ENCODE peak calls at places on chromosomes 7 and 10, in six cellular contexts. One of them, this sample, is unnamed.
A peak's percentile ranks its signal among the peaks of the same experiment; 100 is the strongest.

GRCh38 chr10:18005781-18006456 is 54.2 kb downstream of the SLC39A12 start:
- DNase-seq in thyroid gland: peak; percentile 29
- DNase-seq in A549: no peak
- DNase-seq in prostate gland: no peak
- DNase-seq in IMR-90: peak; percentile 88
- DNase-seq in H54: no peak
- DNase-seq in this sample: no peak

GRCh38 chr10:46055771-46056170 is 9.7 kb upstream of the MSMB start:
- DNase-seq in thyroid gland: no peak
- DNase-seq in A549: no peak
- DNase-seq in prostate gland: no peak
- DNase-seq in IMR-90: no peak
- DNase-seq in H54: no peak
- DNase-seq in this sample: no peak

GRCh38 chr7:25835191-25835590 is 316.8 kb upstream of the NFE2L3 start:
- DNase-seq in thyroid gland: no peak
- DNase-seq in A549: no peak
- DNase-seq in prostate gland: no peak
- DNase-seq in IMR-90: peak; percentile 64
- DNase-seq in H54: no peak
- DNase-seq in this sample: no peak

GRCh38 chr7:98210513-98211220 is 572 bp upstream of the BHLHA15 start:
- DNase-seq in thyroid gland: no peak
- DNase-seq in A549: no peak
- DNase-seq in prostate gland: no peak
- DNase-seq in IMR-90: no peak
- DNase-seq in H54: no peak
- DNase-seq in this sample: peak; percentile 60

GRCh38 chr10:69439813-69440506 is 11.3 kb upstream of the TSPAN15 start:
- DNase-seq in thyroid gland: peak; percentile 33
- DNase-seq in A549: peak; percentile 59
- DNase-seq in prostate gland: peak; percentile 30
- DNase-seq in IMR-90: no peak
- DNase-seq in H54: no peak
- DNase-seq in this sample: peak; percentile 44

GRCh38 chr7:630111-630511 is 96.4 kb upstream of the DNAAF5 start:
- DNase-seq in thyroid gland: peak; percentile 18
- DNase-seq in A549: no peak
- DNase-seq in prostate gland: no peak
- DNase-seq in IMR-90: no peak
- DNase-seq in H54: no peak
- DNase-seq in this sample: no peak

GRCh38 chr7:135768064-135768463 is 19.5 kb upstream of the FAM180A start:
- DNase-seq in thyroid gland: no peak
- DNase-seq in A549: no peak
- DNase-seq in prostate gland: no peak
- DNase-seq in IMR-90: no peak
- DNase-seq in H54: no peak
- DNase-seq in this sample: no peak

GRCh38 chr10:26890956-26891355 is 30.2 kb upstream of the ABI1 start:
- DNase-seq in thyroid gland: peak; percentile 49
- DNase-seq in A549: peak; percentile 78
- DNase-seq in prostate gland: peak; percentile 44
- DNase-seq in IMR-90: peak; percentile 66
- DNase-seq in H54: no peak
- DNase-seq in this sample: peak; percentile 23

GRCh38 chr10:133526957-133527588 is at the start of gene CYP2E1:
- DNase-seq in thyroid gland: no peak
- DNase-seq in A549: no peak
- DNase-seq in prostate gland: no peak
- DNase-seq in IMR-90: no peak
- DNase-seq in H54: no peak
- DNase-seq in this sample: no peak

GRCh38 chr7:43535031-43535451 is 47.9 kb upstream of the STK17A start:
- DNase-seq in thyroid gland: no peak
- DNase-seq in A549: no peak
- DNase-seq in prostate gland: no peak
- DNase-seq in IMR-90: no peak
- DNase-seq in H54: no peak
- DNase-seq in this sample: no peak

GRCh38 chr10:33783078-33783477 is 448.6 kb upstream of the NRP1 start:
- DNase-seq in thyroid gland: no peak
- DNase-seq in A549: peak; percentile 22
- DNase-seq in prostate gland: no peak
- DNase-seq in IMR-90: no peak
- DNase-seq in H54: no peak
- DNase-seq in this sample: no peak

GRCh38 chr10:64091889-64092288 is 570.7 kb downstream of the REEP3 start:
- DNase-seq in thyroid gland: no peak
- DNase-seq in A549: peak; percentile 3
- DNase-seq in prostate gland: no peak
- DNase-seq in IMR-90: no peak
- DNase-seq in H54: no peak
- DNase-seq in this sample: no peak

GRCh38 chr10:60336901-60337630 is 52.6 kb downstream of the ANK3 start:
- DNase-seq in thyroid gland: no peak
- DNase-seq in A549: no peak
- DNase-seq in prostate gland: no peak
- DNase-seq in IMR-90: no peak
- DNase-seq in H54: no peak
- DNase-seq in this sample: no peak

GRCh38 chr7:8365499-8366110 is 67.8 kb upstream of the NXPH1 start:
- DNase-seq in thyroid gland: no peak
- DNase-seq in A549: peak; percentile 53
- DNase-seq in prostate gland: no peak
- DNase-seq in IMR-90: no peak
- DNase-seq in H54: no peak
- DNase-seq in this sample: no peak

GRCh38 chr7:36391436-36392198 is 2.0 kb downstream of the ANLN start:
- DNase-seq in thyroid gland: no peak
- DNase-seq in A549: peak; percentile 36
- DNase-seq in prostate gland: no peak
- DNase-seq in IMR-90: peak; percentile 24
- DNase-seq in H54: peak; percentile 28
- DNase-seq in this sample: no peak

GRCh38 chr10:59817806-59818205 is 64.6 kb upstream of the MRLN start:
- DNase-seq in thyroid gland: no peak
- DNase-seq in A549: no peak
- DNase-seq in prostate gland: no peak
- DNase-seq in IMR-90: no peak
- DNase-seq in H54: no peak
- DNase-seq in this sample: peak; percentile 22

GRCh38 chr7:134293029-134293740 is 23.5 kb downstream of the SLC35B4 start:
- DNase-seq in thyroid gland: no peak
- DNase-seq in A549: no peak
- DNase-seq in prostate gland: no peak
- DNase-seq in IMR-90: no peak
- DNase-seq in H54: no peak
- DNase-seq in this sample: peak; percentile 57

GRCh38 chr7:83267141-83267631 is 104.5 kb upstream of the PCLO start:
- DNase-seq in thyroid gland: no peak
- DNase-seq in A549: peak; percentile 21
- DNase-seq in prostate gland: peak; percentile 32
- DNase-seq in IMR-90: no peak
- DNase-seq in H54: no peak
- DNase-seq in this sample: no peak

GRCh38 chr10:56360967-56361841 is at the start of gene ZWINT:
- DNase-seq in thyroid gland: peak; percentile 96
- DNase-seq in A549: peak; percentile 97
- DNase-seq in prostate gland: peak; percentile 92
- DNase-seq in IMR-90: peak; percentile 95
- DNase-seq in H54: peak; percentile 83
- DNase-seq in this sample: peak; percentile 96
- TF ChIP-seq POLR2A in thyroid gland: peak; percentile 43
- TF ChIP-seq POLR2A in A549: peak; percentile 59
- TF ChIP-seq POLR2A in prostate gland: peak; percentile 49
- TF ChIP-seq POLR2A in IMR-90: peak; percentile 56
- TF ChIP-seq POLR2A in H54: peak; percentile 68
- TF ChIP-seq POLR2A in this sample: no peak

DNA sequence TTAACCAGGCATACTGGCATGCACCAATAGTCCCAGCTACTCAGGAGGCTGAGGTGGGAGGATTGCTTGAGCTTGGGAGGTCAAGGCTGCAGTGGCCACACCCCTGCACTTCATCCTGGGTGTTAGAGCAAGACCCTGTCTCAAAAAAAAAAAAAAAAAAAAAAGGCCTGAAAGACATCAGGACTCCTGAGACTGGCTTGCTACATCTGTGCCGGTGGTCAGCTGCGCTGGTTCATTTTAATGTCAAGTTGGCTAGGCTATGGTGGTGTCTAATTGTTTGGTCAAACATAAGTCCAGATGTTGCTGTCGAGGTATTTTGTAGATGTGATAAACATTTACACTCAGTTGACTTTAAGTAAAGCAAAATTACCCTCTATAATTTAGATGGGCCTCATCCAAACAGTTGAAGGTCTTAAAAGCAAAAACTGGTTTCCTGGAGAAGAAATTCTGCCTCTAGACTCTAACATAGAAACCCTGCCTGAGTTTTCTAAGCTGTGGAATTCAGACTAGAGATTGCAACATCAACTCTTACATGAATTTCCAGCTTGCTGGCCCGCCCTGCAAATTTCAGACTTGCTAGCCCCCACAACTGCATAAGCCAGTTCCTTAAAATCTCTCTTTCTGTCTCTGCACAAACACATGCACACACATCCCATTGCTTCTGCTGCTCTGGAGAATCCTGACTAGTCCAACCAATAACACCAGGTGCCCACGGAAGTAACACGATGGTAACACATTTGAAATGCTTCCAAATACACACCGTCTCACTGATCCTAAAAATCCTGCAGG is 18.2 kb downstream of the MYOF start:
- DNase-seq in thyroid gland: peak; percentile 46
- DNase-seq in A549: peak; percentile 70
- DNase-seq in prostate gland: no peak
- DNase-seq in IMR-90: peak; percentile 71
- DNase-seq in H54: no peak
- DNase-seq in this sample: peak; percentile 20
- TF ChIP-seq POLR2A in thyroid gland: no peak
- TF ChIP-seq POLR2A in A549: no peak
- TF ChIP-seq POLR2A in prostate gland: no peak
- TF ChIP-seq POLR2A in IMR-90: no peak
- TF ChIP-seq POLR2A in H54: no peak
- TF ChIP-seq POLR2A in this sample: no peak

GRCh38 chr10:110212119-110213006 is 5.0 kb downstream of the MXI1 start:
- DNase-seq in thyroid gland: no peak
- DNase-seq in A549: no peak
- DNase-seq in prostate gland: no peak
- DNase-seq in IMR-90: no peak
- DNase-seq in H54: no peak
- DNase-seq in this sample: no peak

GRCh38 chr10:110209926-110210662 is 2.7 kb downstream of the MXI1 start:
- DNase-seq in thyroid gland: peak; percentile 44
- DNase-seq in A549: peak; percentile 26
- DNase-seq in prostate gland: peak; percentile 23
- DNase-seq in IMR-90: peak; percentile 29
- DNase-seq in H54: no peak
- DNase-seq in this sample: peak; percentile 67

GRCh38 chr10:110211455-110211843 is 4.0 kb downstream of the MXI1 start:
- DNase-seq in thyroid gland: no peak
- DNase-seq in A549: no peak
- DNase-seq in prostate gland: no peak
- DNase-seq in IMR-90: no peak
- DNase-seq in H54: no peak
- DNase-seq in this sample: no peak

GRCh38 chr10:110209399-110209925 is 2.1 kb downstream of the MXI1 start:
- DNase-seq in thyroid gland: peak; percentile 57
- DNase-seq in A549: peak; percentile 68
- DNase-seq in prostate gland: peak; percentile 48
- DNase-seq in IMR-90: peak; percentile 65
- DNase-seq in H54: peak; percentile 50
- DNase-seq in this sample: peak; percentile 78

DNA sequence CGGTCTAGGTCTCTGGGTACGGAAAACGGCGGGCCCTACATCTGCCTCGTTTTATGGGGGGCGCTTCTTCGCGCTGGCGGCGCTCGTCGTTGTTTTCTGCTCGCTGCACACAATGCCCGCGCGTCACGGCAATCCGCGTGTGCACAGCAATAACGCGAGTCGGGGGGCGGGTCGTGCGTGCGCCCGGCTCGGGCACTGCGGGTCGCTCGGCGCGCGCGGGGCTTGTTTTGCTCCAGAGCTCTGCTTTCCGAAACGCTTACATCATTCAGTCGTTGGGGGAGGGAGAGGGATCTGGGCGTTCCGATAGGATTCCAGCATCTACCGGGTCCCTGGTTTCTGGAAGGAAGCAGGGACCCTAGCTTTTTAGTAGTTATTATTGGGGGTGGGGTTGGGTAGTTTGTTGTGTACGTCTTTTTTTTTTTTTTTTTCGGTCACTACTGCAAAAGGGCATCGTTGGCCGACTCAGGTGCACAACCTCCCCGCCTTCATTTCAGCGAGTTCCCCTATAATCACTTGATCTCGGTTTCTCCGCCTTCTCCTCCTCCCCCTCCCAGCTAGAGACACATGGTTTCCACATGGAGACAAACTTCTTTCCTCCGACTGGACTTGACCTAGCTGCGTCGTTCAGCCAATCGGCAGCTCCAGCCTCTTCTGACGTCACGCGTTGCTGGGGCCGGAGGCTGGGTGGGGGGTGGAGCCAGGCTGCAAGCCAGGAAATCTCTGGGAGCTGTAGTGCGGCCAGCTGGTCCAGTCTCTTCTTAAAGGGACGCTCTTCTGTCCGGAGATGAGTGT is 3.5 kb downstream of the MXI1 start:
- DNase-seq in thyroid gland: peak; percentile 95
- DNase-seq in A549: peak; percentile 98
- DNase-seq in prostate gland: peak; percentile 97
- DNase-seq in IMR-90: peak; percentile 98
- DNase-seq in H54: peak; percentile 97
- DNase-seq in this sample: peak; percentile 99
- TF ChIP-seq POLR2A in thyroid gland: peak; percentile 70
- TF ChIP-seq POLR2A in A549: no peak
- TF ChIP-seq POLR2A in prostate gland: peak; percentile 67
- TF ChIP-seq POLR2A in IMR-90: no peak
- TF ChIP-seq POLR2A in H54: no peak
- TF ChIP-seq POLR2A in this sample: peak; percentile 96

DNA sequence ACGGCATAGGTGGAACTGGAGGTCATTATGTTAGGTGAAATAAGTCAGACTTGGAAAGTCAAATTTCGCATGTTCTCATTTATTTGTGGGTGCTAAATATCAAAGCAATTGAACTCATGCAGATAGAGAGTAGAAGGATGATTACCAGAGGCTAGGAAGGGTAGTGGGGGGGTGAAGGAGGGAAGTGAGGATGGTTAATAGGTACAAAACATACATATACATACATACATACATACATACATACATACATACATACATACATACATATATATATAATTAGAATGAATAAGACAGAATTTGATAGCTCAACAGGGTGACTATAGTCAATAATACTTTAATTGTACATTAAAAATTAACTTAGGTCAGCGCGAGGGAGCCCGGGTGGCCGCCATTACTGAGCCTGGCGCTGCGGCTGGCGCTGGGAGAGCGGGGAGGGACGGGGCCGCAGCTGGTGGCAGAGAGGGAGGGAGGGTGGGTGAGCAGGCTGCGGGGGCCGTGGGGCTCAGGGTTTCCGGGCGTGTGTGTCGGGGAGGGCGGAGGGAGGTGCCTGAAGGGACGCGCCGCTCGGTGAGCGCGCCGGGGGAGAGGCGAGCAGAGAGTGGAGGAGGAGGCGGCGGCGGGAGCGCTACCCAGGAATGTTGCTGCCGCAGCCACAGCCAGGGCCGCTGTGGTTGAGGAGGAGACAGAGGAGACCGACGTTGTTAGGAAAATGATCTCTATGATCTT is 85.8 kb upstream of the EGFR start:
- DNase-seq in thyroid gland: peak; percentile 85
- DNase-seq in A549: peak; percentile 79
- DNase-seq in prostate gland: peak; percentile 72
- DNase-seq in IMR-90: peak; percentile 66
- DNase-seq in H54: peak; percentile 97
- DNase-seq in this sample: peak; percentile 82
- TF ChIP-seq POLR2A in thyroid gland: peak; percentile 48
- TF ChIP-seq POLR2A in A549: peak; percentile 69
- TF ChIP-seq POLR2A in prostate gland: no peak
- TF ChIP-seq POLR2A in IMR-90: no peak
- TF ChIP-seq POLR2A in H54: peak; percentile 72
- TF ChIP-seq POLR2A in this sample: peak; percentile 27